ENCODE peak calls at places on chromosomes 1 and 21, in six cellular contexts. W, R, Y, M, H and Z are unnamed samples. For H3K4me1, the result is how much of the 10 kb centered on the place peaks cover.

GRCh38 chr1:226697151-226697575 is 41.9 kb downstream of the ITPKB start:
- DNase-seq in W (no peak), R (no peak), Y (no peak), M (no peak), H (no peak), Z (no peak)

GRCh38 chr1:77961392-77961791 is 17.5 kb downstream of the FUBP1 start:
- DNase-seq in W (no peak), R (no peak), Y (no peak), M (no peak), H (no peak), Z (no peak)

GRCh38 chr1:241841661-241842060 is 6.3 kb upstream of the EXO1 start:
- DNase-seq in W (no peak), R (no peak), Y (no peak), M (no peak), H (no peak), Z (no peak)

GRCh38 chr1:182213163-182213562 is 151.7 kb upstream of the ZNF648 start:
- DNase-seq in W (no peak), R (no peak), Y (no peak), M (no peak), H (no peak), Z (no peak)

GRCh38 chr21:33991091-33991490 is 75.5 kb upstream of the ATP5PO start:
- DNase-seq in W (no peak), R (no peak), Y (no peak), M (no peak), H (no peak), Z (no peak)

GRCh38 chr1:43934279-43934985 is 831 bp downstream of the ARTN start:
- DNase-seq in W (peak), R (no peak), Y (peak), M (peak), H (no peak), Z (no peak)

GRCh38 chr1:29243863-29244185 is 7.5 kb downstream of the PTPRU start:
- DNase-seq in W (no peak), R (no peak), Y (no peak), M (no peak), H (no peak), Z (no peak)

GRCh38 chr1:237154173-237154572 is 112.2 kb downstream of the RYR2 start:
- DNase-seq in W (no peak), R (no peak), Y (no peak), M (no peak), H (no peak), Z (no peak)

GRCh38 chr1:146036241-146036989 is 14.9 kb upstream of the HJV start:
- DNase-seq in W (no peak), R (no peak), Y (no peak), M (no peak), H (peak), Z (no peak)

GRCh38 chr1:153678519-153679336 is at the start of gene NPR1:
- DNase-seq in W (peak), R (peak), Y (peak), M (peak), H (no peak), Z (no peak)

GRCh38 chr1:83034846-83035245 is 964.1 kb downstream of the TTLL7 start:
- DNase-seq in W (no peak), R (no peak), Y (no peak), M (no peak), H (no peak), Z (no peak)

GRCh38 chr1:81834921-81835698 is 34.4 kb downstream of the ADGRL2 start:
- DNase-seq in W (no peak), R (no peak), Y (no peak), M (no peak), H (no peak), Z (no peak)

GRCh38 chr1:26263212-26263611 is 16.7 kb upstream of the SH3BGRL3 start:
- DNase-seq in W (no peak), R (no peak), Y (no peak), M (no peak), H (no peak), Z (no peak)

GRCh38 chr1:20430355-20431290 is 55.4 kb downstream of the CAMK2N1 start:
- DNase-seq in W (peak), R (no peak), Y (no peak), M (peak), H (no peak), Z (no peak)

GRCh38 chr1:77371396-77371795 is 89.6 kb downstream of the AK5 start:
- DNase-seq in W (no peak), R (no peak), Y (no peak), M (no peak), H (no peak), Z (no peak)

GRCh38 chr21:16372546-16372945 is 642.8 kb downstream of the USP25 start:
- DNase-seq in W (no peak), R (no peak), Y (no peak), M (no peak), H (no peak), Z (no peak)

GRCh38 chr21:34548782-34549376 is 36.9 kb upstream of the KCNE1 start:
- DNase-seq in W (no peak), R (no peak), Y (no peak), M (no peak), H (no peak), Z (no peak)

GRCh38 chr1:24963099-24963872 is 33.2 kb upstream of the RUNX3 start:
- DNase-seq in W (peak), R (no peak), Y (peak), M (no peak), H (no peak), Z (no peak)

GRCh38 chr1:160208179-160209040 is 3.2 kb downstream of the PEA15 start:
- DNase-seq in W (no peak), R (no peak), Y (peak), M (no peak), H (no peak), Z (no peak)
- H3K4me1 ChIP-seq in W (under half), R (half or more), Y (half or more), M (half or more), H (under half), Z (under half)

DNA sequence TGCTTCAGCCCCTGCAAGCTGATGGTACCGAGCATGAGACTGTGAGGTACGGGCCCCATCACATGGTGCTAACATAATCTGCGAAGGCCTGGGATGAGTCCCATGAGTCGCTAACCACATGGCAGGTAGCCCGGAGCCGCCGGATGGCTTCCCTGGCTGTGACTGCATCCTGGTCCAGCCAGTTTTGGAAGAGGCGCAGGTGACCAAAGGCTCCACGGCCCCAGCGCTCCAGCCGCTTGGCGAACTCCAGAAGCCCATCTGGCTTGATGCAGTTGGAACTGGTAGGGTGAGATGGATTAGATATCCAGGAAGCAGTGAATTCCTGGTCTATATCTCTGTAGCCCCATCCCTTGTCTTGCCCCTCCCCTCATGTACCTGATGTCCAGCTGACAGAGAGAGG is 24.6 kb downstream of the LRRC41 start:
- DNase-seq in W (no peak), R (no peak), Y (no peak), M (no peak), H (no peak), Z (no peak)
- TF ChIP-seq POLR2AphosphoS5 in W (no peak), R (no peak), Y (peak), M (no peak), H (peak), Z (no peak)

DNA sequence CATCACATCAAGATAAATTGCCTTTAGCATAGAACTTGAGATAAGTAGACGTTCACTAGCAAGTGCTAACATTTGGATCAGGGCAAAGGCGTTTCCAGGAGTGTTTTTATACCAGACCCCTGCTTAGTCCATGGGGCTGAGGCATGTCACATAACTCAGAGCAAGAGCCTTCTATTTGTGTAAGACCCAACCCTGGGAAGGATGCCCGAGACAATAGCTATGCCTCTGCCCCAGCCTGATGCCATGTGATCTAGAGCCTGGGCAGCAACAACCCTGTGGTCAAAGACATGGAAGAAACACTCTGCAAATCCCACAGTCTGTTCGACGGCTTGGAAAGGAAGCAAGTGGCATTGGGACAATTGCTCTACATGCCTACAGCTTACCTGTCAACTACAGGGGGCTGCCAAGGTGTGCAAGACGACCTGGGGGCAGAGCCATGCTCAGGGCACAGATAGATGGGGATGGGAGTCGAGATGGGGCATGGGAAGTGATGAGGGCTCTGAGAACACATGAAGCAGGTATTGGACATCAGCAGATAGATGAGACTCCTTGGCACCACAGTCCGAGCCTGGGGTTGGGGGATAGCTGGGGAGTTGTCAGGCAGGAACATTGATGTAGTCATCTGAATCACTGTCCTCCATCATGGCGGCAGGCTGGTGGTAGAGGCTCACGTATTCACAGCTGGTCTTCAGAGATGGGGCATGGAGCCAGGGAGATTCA is 7.3 kb downstream of the IL24 start:
- DNase-seq in W (no peak), R (no peak), Y (peak), M (no peak), H (no peak), Z (no peak)
- H3K4me1 ChIP-seq in W (under half), R (under half), Y (half or more), M (under half), H (under half), Z (under half)

DNA sequence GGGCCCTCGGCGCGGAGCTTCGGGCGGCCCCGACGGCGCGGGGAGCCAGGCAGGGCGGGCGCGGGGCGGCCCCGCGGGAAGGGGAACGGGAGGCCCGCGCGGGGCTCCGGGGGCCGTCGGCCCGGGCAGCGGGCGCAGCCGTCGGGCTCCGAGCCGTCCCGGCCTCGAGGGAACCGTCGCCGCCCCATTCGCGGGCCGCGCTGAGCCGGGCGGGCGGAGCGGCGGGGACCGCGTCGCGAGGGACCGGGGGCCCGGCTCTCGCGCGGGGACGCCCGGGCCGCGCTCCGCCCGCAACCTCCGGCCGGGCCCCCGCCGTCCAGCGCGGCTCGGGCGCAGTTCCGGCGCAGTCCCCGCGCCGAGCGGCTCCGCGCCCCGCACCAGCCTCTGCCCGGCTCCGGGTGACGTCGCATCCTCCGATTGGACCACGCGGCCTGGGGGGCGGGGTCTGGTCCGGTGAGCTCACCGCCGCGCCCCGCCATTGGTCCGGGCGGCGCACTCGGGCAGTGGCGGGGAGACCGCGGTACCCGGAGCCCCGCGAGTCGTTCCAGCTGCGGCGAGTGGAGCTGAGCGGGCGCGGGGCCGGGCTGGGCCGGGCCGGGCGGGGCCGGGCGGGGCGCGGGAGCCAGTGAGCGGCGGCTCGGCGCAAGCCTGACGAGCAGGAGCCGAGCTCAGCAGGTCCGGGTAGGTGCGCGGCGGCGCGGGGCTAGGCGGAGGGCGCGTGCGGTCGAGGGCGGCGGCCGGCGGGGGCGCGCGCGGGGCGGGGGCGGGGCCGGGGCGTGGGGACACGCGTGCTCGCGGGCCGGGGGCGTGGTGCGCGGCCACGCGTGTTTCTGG is 66.7 kb upstream of the VAMP3 start:
- DNase-seq in W (peak), R (peak), Y (peak), M (peak), H (no peak), Z (peak)
- TF ChIP-seq POLR2AphosphoS5 in W (peak), R (no peak), Y (peak), M (no peak), H (no peak), Z (no peak)

GRCh38 chr1:31199924-31200323 is 39.8 kb downstream of the NKAIN1 start:
- DNase-seq in W (no peak), R (no peak), Y (no peak), M (no peak), H (no peak), Z (no peak)
- H3K4me1 ChIP-seq in W (under half), R (under half), Y (under half), M (under half), H (under half), Z (under half)

DNA sequence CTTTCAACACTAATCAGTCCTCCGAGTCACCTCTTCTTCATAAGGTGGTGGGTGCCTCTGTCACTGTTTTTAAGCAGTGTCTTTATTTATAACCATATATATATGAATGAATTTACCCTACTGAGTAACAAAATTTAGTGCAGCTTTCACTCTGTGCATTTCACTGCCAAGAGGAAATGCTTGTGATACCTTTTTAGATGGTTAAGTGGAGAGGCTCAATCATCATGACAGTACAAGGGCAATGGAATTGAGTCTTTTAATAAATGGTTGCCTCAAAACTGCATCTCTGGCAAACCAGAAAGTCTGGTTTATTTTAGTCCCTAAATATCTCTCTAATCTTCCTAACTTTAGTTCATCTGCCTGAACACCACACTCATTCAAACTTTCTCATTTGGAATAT is 1920.1 kb downstream of the MRPL39 start:
- DNase-seq in W (no peak), R (no peak), Y (no peak), M (no peak), H (no peak), Z (no peak)
- TF ChIP-seq POLR2AphosphoS5 in W (no peak), R (no peak), Y (no peak), M (no peak), H (no peak), Z (no peak)

DNA sequence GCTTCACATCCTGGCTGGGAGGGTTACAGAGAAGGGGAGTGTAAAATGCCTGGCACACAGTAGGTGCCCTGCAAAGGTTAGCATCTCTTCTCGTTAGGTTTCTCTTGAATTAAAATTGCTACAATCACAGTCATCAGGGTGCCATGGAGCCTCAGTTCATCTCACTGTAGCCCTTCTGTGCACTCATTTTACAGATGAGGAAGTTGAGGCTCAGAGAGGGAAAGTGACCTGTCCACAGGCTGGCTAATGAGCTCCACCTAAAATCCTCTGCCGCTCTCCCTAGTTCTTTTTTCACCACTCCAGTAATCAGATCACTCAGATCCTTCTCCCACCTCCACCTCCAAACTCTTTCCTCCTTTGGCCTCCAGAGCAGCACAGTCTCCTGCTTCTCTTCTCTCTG is 13.5 kb upstream of the AHDC1 start:
- DNase-seq in W (no peak), R (no peak), Y (no peak), M (no peak), H (no peak), Z (no peak)
- H3K4me1 ChIP-seq in W (under half), R (under half), Y (half or more), M (under half), H (under half), Z (under half)

GRCh38 chr1:22119626-22120468 is 23.1 kb downstream of the WNT4 start:
- DNase-seq in W (no peak), R (peak), Y (peak), M (peak), H (no peak), Z (no peak)
- TF ChIP-seq POLR2AphosphoS5 in W (no peak), R (no peak), Y (peak), M (no peak), H (no peak), Z (no peak)

GRCh38 chr1:234272656-234273312 is 100.5 kb upstream of the COA6 start:
- DNase-seq in W (no peak), R (no peak), Y (no peak), M (no peak), H (no peak), Z (no peak)
- H3K4me1 ChIP-seq in W (under half), R (under half), Y (under half), M (under half), H (under half), Z (under half)